ENCODE peak calls at places on chromosomes 12 and 14, in nine cellular contexts. L is activated CD4-positive, alpha-beta T cell treated with anti-CD3 and anti-CD28 coated beads for 24 hours; R is AG04450; D is tibial nerve; K is stimulated activated CD4-positive, alpha-beta T cell treated with anti-CD3 and anti-CD28 coated beads, Interleukin-4, amount 100 ng/mL, for 48 hours; N is stromal cell of bone marrow; I is GM12891; W is bronchial epithelial cell; J is IMR-90. V is an unnamed sample.

GRCh38 chr14:75628816-75629215 is 31.9 kb downstream of the ERG28 start:
- DNase-seq in D (no peak), W (no peak), L (no peak), J (no peak), R (no peak), I (no peak), K (no peak), N (no peak), V (no peak)

GRCh38 chr14:59595071-59595470 is 18.5 kb upstream of the CCDC175 start:
- DNase-seq in K (no peak), N (no peak), I (no peak), R (no peak), W (no peak), D (no peak), J (no peak), L (no peak), V (no peak)

GRCh38 chr14:104881369-104881979 is 16.4 kb downstream of the CEP170B start:
- DNase-seq in K (no peak), J (no peak), D (no peak), L (no peak), I (no peak), W (no peak), R (no peak), N (no peak), V (no peak)

GRCh38 chr14:69376439-69376838 is 21.7 kb downstream of the ERH start:
- DNase-seq in L (no peak), N (peak), D (no peak), W (peak), J (peak), I (no peak), R (no peak), K (no peak), V (no peak)

GRCh38 chr12:114680498-114681148 is 3.4 kb downstream of the TBX3 start:
- DNase-seq in I (no peak), W (no peak), K (no peak), N (no peak), R (no peak), L (no peak), J (no peak), D (no peak), V (no peak)

GRCh38 chr12:47281667-47282171 is 202.0 kb upstream of the AMIGO2 start:
- DNase-seq in I (no peak), K (no peak), J (peak), D (no peak), W (peak), R (no peak), L (no peak), N (peak), V (no peak)

GRCh38 chr12:126493366-126494108 is 1428.3 kb downstream of the AACS start:
- DNase-seq in I (no peak), D (no peak), W (peak), N (peak), L (no peak), R (no peak), J (no peak), K (no peak), V (no peak)

GRCh38 chr12:879641-880040 is 69.9 kb downstream of the RAD52 start:
- DNase-seq in W (peak), R (peak), L (no peak), D (no peak), N (peak), J (peak), K (no peak), I (no peak), V (no peak)

GRCh38 chr12:123358035-123358434 is 6.6 kb downstream of the SBNO1 start:
- DNase-seq in N (no peak), D (no peak), K (no peak), L (no peak), W (no peak), R (no peak), I (no peak), J (no peak), V (no peak)

GRCh38 chr12:117579939-117580717 is 218.7 kb upstream of the NOS1 start:
- DNase-seq in W (no peak), I (no peak), D (peak), J (no peak), K (no peak), R (no peak), N (peak), L (no peak), V (no peak)

GRCh38 chr12:57640156-57641042 is 7.4 kb upstream of the B4GALNT1 start:
- DNase-seq in K (no peak), D (no peak), I (no peak), R (no peak), J (no peak), L (no peak), W (no peak), N (no peak), V (no peak)

GRCh38 chr14:35384386-35385041 is 20.0 kb downstream of the NFKBIA start:
- DNase-seq in I (no peak), W (peak), R (peak), N (peak), D (peak), L (no peak), J (peak), K (no peak), V (no peak)

GRCh38 chr14:104547998-104548700 is 31.4 kb upstream of the C14orf180 start:
- DNase-seq in W (no peak), R (no peak), K (no peak), L (no peak), I (no peak), J (no peak), N (no peak), D (no peak), V (peak)

GRCh38 chr14:33966276-33966675 is 15.4 kb upstream of the EGLN3 start:
- DNase-seq in D (no peak), I (no peak), W (no peak), J (no peak), R (no peak), K (no peak), L (no peak), N (no peak), V (no peak)

GRCh38 chr14:72186461-72187035 is 254.3 kb downstream of the RGS6 start:
- DNase-seq in K (no peak), I (no peak), J (no peak), L (no peak), R (no peak), N (no peak), D (peak), W (no peak), V (no peak)

GRCh38 chr12:52873832-52874572 is 25.2 kb upstream of the KRT78 start:
- DNase-seq in N (peak), L (peak), K (peak), W (peak), J (peak), D (peak), I (peak), R (peak), V (peak)

GRCh38 chr14:99707420-99707819 is 23.3 kb downstream of the CYP46A1 start:
- DNase-seq in K (no peak), D (no peak), J (no peak), I (no peak), L (no peak), N (no peak), W (no peak), R (no peak), V (peak)

GRCh38 chr14:88078525-88078924 is 73.6 kb downstream of the GPR65 start:
- DNase-seq in K (no peak), I (no peak), D (no peak), L (no peak), N (no peak), W (no peak), J (no peak), R (no peak), V (no peak)

GRCh38 chr12:104722541-104723534 is 235.3 kb downstream of the SLC41A2 start:
- DNase-seq in D (no peak), J (no peak), R (no peak), L (no peak), W (no peak), I (no peak), K (no peak), N (no peak), V (no peak)

GRCh38 chr14:74140374-74140850 is 55.7 kb downstream of the LIN52 start:
- DNase-seq in R (no peak), K (no peak), J (no peak), I (no peak), N (peak), L (no peak), D (peak), W (no peak), V (no peak)

GRCh38 chr14:45998554-45998953 is 653.0 kb downstream of the RPL10L start:
- DNase-seq in K (no peak), I (no peak), J (no peak), D (no peak), N (no peak), L (no peak), W (no peak), R (no peak), V (no peak)

GRCh38 chr14:61355892-61356325 is 34.5 kb downstream of the PRKCH start:
- DNase-seq in K (no peak), L (no peak), R (no peak), N (peak), W (peak), I (no peak), J (peak), D (no peak), V (peak)

GRCh38 chr12:43337571-43338497 is 214.2 kb downstream of the ADAMTS20 start:
- DNase-seq in L (no peak), D (no peak), N (no peak), I (no peak), K (no peak), W (peak), R (no peak), J (peak), V (no peak)

GRCh38 chr12:132153501-132154340 is 9.5 kb downstream of the NOC4L start:
- DNase-seq in I (peak), L (peak), J (peak), D (peak), K (peak), R (no peak), W (peak), N (peak), V (no peak)

GRCh38 chr14:65190312-65190711 is 88.0 kb upstream of the MAX start:
- DNase-seq in N (no peak), R (no peak), K (no peak), L (no peak), W (no peak), J (no peak), D (no peak), I (no peak), V (no peak)

GRCh38 chr14:93538411-93538810 is 107.7 kb downstream of the UNC79 start:
- DNase-seq in D (no peak), W (no peak), J (peak), K (no peak), I (no peak), L (no peak), N (no peak), R (no peak), V (no peak)

GRCh38 chr12:39574785-39575497 is 44.7 kb downstream of the ABCD2 start:
- DNase-seq in D (no peak), J (no peak), N (no peak), K (no peak), R (no peak), L (no peak), I (no peak), W (no peak), V (no peak)

GRCh38 chr12:50620975-50621360 is 116.2 kb downstream of the DIP2B start:
- DNase-seq in R (no peak), D (no peak), N (no peak), L (no peak), J (no peak), K (no peak), I (no peak), W (no peak), V (no peak)

V was measured in breast epithelium.